ENCODE peak calls at places on chromosomes 1 and 21, in five cellular contexts. S is Caki2; P is lower lobe of right lung; O is GM18507; I is activated CD8-positive, alpha-beta memory T cell treated with anti-CD3 and anti-CD28 coated beads for 4 hours. F is an unnamed sample.

GRCh38 chr21:42059721-42060120 is 11.4 kb upstream of the UMODL1 start:
- DNase-seq in I (no peak), O (no peak), P (no peak), S (no peak), F (no peak)

GRCh38 chr1:167515893-167516321 is 2.4 kb downstream of the CD247 start:
- DNase-seq in S (no peak), O (no peak), I (no peak), P (no peak), F (no peak)

GRCh38 chr1:215567491-215568286 is 585 bp downstream of the KCTD3 start:
- DNase-seq in O (no peak), I (no peak), P (peak; percentile 62), S (peak; percentile 81), F (peak; percentile 62)

GRCh38 chr1:153540394-153541361 is at the start of gene S100A5:
- DNase-seq in O (no peak), I (no peak), P (no peak), S (no peak), F (peak; percentile 15)

GRCh38 chr1:112927462-112927971 is 28.5 kb downstream of the SLC16A1 start:
- DNase-seq in S (no peak), P (no peak), O (no peak), I (no peak), F (no peak)

GRCh38 chr1:162849711-162850110 is 11.3 kb downstream of the CCDC190 start:
- DNase-seq in O (no peak), I (no peak), S (no peak), P (no peak), F (no peak)

GRCh38 chr21:42397291-42398129 is 1.7 kb upstream of the TMPRSS3 start:
- DNase-seq in I (no peak), S (no peak), O (no peak), P (no peak), F (no peak)

GRCh38 chr21:20276954-20277353 is 721.3 kb upstream of the NCAM2 start:
- DNase-seq in O (no peak), I (no peak), P (no peak), S (no peak), F (no peak)

GRCh38 chr1:13760921-13761320 is 60.9 kb downstream of the PRDM2 start:
- DNase-seq in O (no peak), I (no peak), S (no peak), P (no peak), F (no peak)

GRCh38 chr21:31686272-31686913 is 26.9 kb downstream of the SOD1 start:
- DNase-seq in O (no peak), P (no peak), S (no peak), I (no peak), F (no peak)

GRCh38 chr1:19342077-19342775 is 30.1 kb downstream of the SLC66A1 start:
- DNase-seq in P (no peak), I (no peak), O (no peak), S (no peak), F (no peak)

GRCh38 chr1:3923378-3924185 is 23.5 kb upstream of the C1orf174 start:
- DNase-seq in S (no peak), I (no peak), P (peak; percentile 30), O (no peak), F (no peak)

GRCh38 chr1:160826546-160826945 is 30.6 kb downstream of the LY9 start:
- DNase-seq in I (no peak), S (peak; percentile 24), P (no peak), O (no peak), F (no peak)

GRCh38 chr1:41850029-41850428 is 68.7 kb downstream of the HIVEP3 start:
- DNase-seq in S (no peak), O (no peak), I (no peak), P (no peak), F (no peak)

GRCh38 chr1:219798283-219799030 is 129.9 kb downstream of the SLC30A10 start:
- DNase-seq in I (no peak), S (peak; percentile 18), P (no peak), O (no peak), F (no peak)

GRCh38 chr1:85494957-85495266 is 30.0 kb upstream of the DDAH1 start:
- DNase-seq in S (peak; percentile 11), O (no peak), I (no peak), P (no peak), F (no peak)

GRCh38 chr1:50611675-50612074 is 188.4 kb upstream of the DMRTA2 start:
- DNase-seq in S (no peak), P (no peak), I (no peak), O (no peak), F (no peak)

F was measured in occipital lobe.